ENCODE peak calls at places on chromosomes 13 and 19, in four cellular contexts. One of them, this sample, is unnamed.

GRCh38 chr13:73958657-73959397 is 175.4 kb downstream of the KLF12 start:
- DNase-seq in gastrocnemius medialis: no peak
- DNase-seq in upper lobe of left lung: no peak
- DNase-seq in choroid plexus epithelial cell: no peak
- DNase-seq in this sample: no peak

GRCh38 chr13:24085662-24086061 is 74.9 kb upstream of the SPATA13 start:
- DNase-seq in upper lobe of left lung: no peak
- DNase-seq in choroid plexus epithelial cell: no peak
- DNase-seq in gastrocnemius medialis: no peak
- DNase-seq in this sample: no peak

GRCh38 chr13:74316531-74316930 is 182.3 kb upstream of the KLF12 start:
- DNase-seq in gastrocnemius medialis: no peak
- DNase-seq in choroid plexus epithelial cell: no peak
- DNase-seq in upper lobe of left lung: no peak
- DNase-seq in this sample: peak; percentile 59

GRCh38 chr13:99766641-99767045 is 204.9 kb downstream of the ZIC5 start:
- DNase-seq in choroid plexus epithelial cell: peak; percentile 23
- DNase-seq in gastrocnemius medialis: no peak
- DNase-seq in upper lobe of left lung: no peak
- DNase-seq in this sample: no peak

GRCh38 chr19:7772752-7773291 is 9.8 kb downstream of the CLEC4M start:
- DNase-seq in upper lobe of left lung: no peak
- DNase-seq in choroid plexus epithelial cell: peak; percentile 29
- DNase-seq in gastrocnemius medialis: no peak
- DNase-seq in this sample: peak; percentile 38

GRCh38 chr19:44304659-44305193 is at the start of gene ZNF235:
- DNase-seq in upper lobe of left lung: peak; percentile 88
- DNase-seq in choroid plexus epithelial cell: peak; percentile 98
- DNase-seq in gastrocnemius medialis: peak; percentile 94
- DNase-seq in this sample: peak; percentile 89

GRCh38 chr19:8336072-8336569 is 6.9 kb downstream of the KANK3 start:
- DNase-seq in choroid plexus epithelial cell: no peak
- DNase-seq in upper lobe of left lung: peak; percentile 65
- DNase-seq in gastrocnemius medialis: no peak
- DNase-seq in this sample: no peak

GRCh38 chr19:10379880-10380310 is 477 bp downstream of the TYK2 start:
- DNase-seq in gastrocnemius medialis: no peak
- DNase-seq in choroid plexus epithelial cell: no peak
- DNase-seq in upper lobe of left lung: no peak
- DNase-seq in this sample: no peak

DNA sequence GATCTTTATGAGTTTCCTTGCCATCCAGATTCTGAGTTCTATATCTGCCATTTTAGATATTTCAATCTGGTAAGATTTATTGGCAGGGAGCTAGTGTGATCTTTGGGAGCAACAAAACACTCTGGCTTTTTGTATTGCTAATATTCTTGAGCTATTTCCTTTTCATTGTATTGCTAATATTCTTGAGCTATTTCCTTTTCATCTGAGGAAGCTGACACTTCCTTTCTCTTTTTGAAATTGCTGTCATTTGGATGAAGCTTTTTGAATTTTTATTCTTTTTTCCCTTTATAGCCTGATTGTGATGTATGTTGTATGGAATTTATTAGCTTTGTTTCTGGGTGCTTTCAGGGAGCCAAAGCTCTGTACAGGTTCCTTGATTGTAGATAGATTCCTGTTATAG is 873.5 kb upstream of the ATXN8OS start:
- DNase-seq in gastrocnemius medialis: no peak
- DNase-seq in choroid plexus epithelial cell: no peak
- DNase-seq in upper lobe of left lung: no peak
- DNase-seq in this sample: no peak
- H3K4me3 ChIP-seq in gastrocnemius medialis: no peak overlapping the region
- H3K4me3 ChIP-seq in choroid plexus epithelial cell: no peak overlapping the region
- H3K4me3 ChIP-seq in upper lobe of left lung: no peak overlapping the region
- H3K4me3 ChIP-seq in this sample: no peak overlapping the region

GRCh38 chr19:39843919-39844793 is 2.0 kb downstream of the FBL start:
- DNase-seq in choroid plexus epithelial cell: peak; percentile 75
- DNase-seq in gastrocnemius medialis: no peak
- DNase-seq in upper lobe of left lung: no peak
- DNase-seq in this sample: peak; percentile 62
- H3K4me3 ChIP-seq in choroid plexus epithelial cell: no peak overlapping the region
- H3K4me3 ChIP-seq in gastrocnemius medialis: no peak overlapping the region
- H3K4me3 ChIP-seq in upper lobe of left lung: no peak overlapping the region
- H3K4me3 ChIP-seq in this sample: peak overlapping the region; percentile 79

GRCh38 chr19:56079609-56080008 is 41.5 kb downstream of the ZNF787 start:
- DNase-seq in upper lobe of left lung: no peak
- DNase-seq in gastrocnemius medialis: no peak
- DNase-seq in choroid plexus epithelial cell: no peak
- DNase-seq in this sample: no peak

GRCh38 chr19:56083668-56084067 is 37.4 kb downstream of the ZNF787 start:
- DNase-seq in upper lobe of left lung: no peak
- DNase-seq in gastrocnemius medialis: no peak
- DNase-seq in choroid plexus epithelial cell: no peak
- DNase-seq in this sample: no peak

GRCh38 chr19:56084835-56085536 is 36.1 kb downstream of the ZNF787 start:
- DNase-seq in choroid plexus epithelial cell: no peak
- DNase-seq in gastrocnemius medialis: no peak
- DNase-seq in upper lobe of left lung: peak; percentile 48
- DNase-seq in this sample: no peak

GRCh38 chr19:56076413-56076998 is 44.6 kb downstream of the ZNF787 start:
- DNase-seq in choroid plexus epithelial cell: peak; percentile 77
- DNase-seq in upper lobe of left lung: no peak
- DNase-seq in gastrocnemius medialis: peak; percentile 37
- DNase-seq in this sample: peak; percentile 22

GRCh38 chr19:56080669-56081401 is 40.3 kb downstream of the ZNF787 start:
- DNase-seq in choroid plexus epithelial cell: peak; percentile 92
- DNase-seq in gastrocnemius medialis: peak; percentile 47
- DNase-seq in upper lobe of left lung: peak; percentile 83
- DNase-seq in this sample: peak; percentile 38
- H3K4me3 ChIP-seq in choroid plexus epithelial cell: peak overlapping the region; percentile 50
- H3K4me3 ChIP-seq in gastrocnemius medialis: peak overlapping the region; percentile 37
- H3K4me3 ChIP-seq in upper lobe of left lung: peak overlapping the region; percentile 35
- H3K4me3 ChIP-seq in this sample: peak overlapping the region; percentile 5

GRCh38 chr19:30719189-30719990 is 347.2 kb downstream of the ZNF536 start:
- DNase-seq in gastrocnemius medialis: peak; percentile 37
- DNase-seq in choroid plexus epithelial cell: peak; percentile 23
- DNase-seq in upper lobe of left lung: peak; percentile 92
- DNase-seq in this sample: no peak
- H3K4me3 ChIP-seq in gastrocnemius medialis: peak overlapping the region; percentile 73
- H3K4me3 ChIP-seq in choroid plexus epithelial cell: peak overlapping the region; percentile 58
- H3K4me3 ChIP-seq in upper lobe of left lung: peak overlapping the region; percentile 27
- H3K4me3 ChIP-seq in this sample: no peak overlapping the region

GRCh38 chr19:11861301-11861700 is 12.8 kb downstream of the ZNF439 start:
- DNase-seq in choroid plexus epithelial cell: no peak
- DNase-seq in upper lobe of left lung: no peak
- DNase-seq in gastrocnemius medialis: no peak
- DNase-seq in this sample: no peak
- H3K4me3 ChIP-seq in choroid plexus epithelial cell: no peak overlapping the region
- H3K4me3 ChIP-seq in upper lobe of left lung: no peak overlapping the region
- H3K4me3 ChIP-seq in gastrocnemius medialis: no peak overlapping the region
- H3K4me3 ChIP-seq in this sample: no peak overlapping the region

GRCh38 chr19:19260417-19260816 is 12.7 kb downstream of the TM6SF2 start:
- DNase-seq in choroid plexus epithelial cell: no peak
- DNase-seq in gastrocnemius medialis: no peak
- DNase-seq in upper lobe of left lung: no peak
- DNase-seq in this sample: no peak

GRCh38 chr19:19259741-19260140 is 13.4 kb downstream of the TM6SF2 start:
- DNase-seq in upper lobe of left lung: no peak
- DNase-seq in choroid plexus epithelial cell: peak; percentile 50
- DNase-seq in gastrocnemius medialis: no peak
- DNase-seq in this sample: peak; percentile 74

GRCh38 chr19:19260842-19261241 is 12.3 kb downstream of the TM6SF2 start:
- DNase-seq in upper lobe of left lung: no peak
- DNase-seq in choroid plexus epithelial cell: no peak
- DNase-seq in gastrocnemius medialis: no peak
- DNase-seq in this sample: no peak

GRCh38 chr19:19262190-19263057 is 10.7 kb downstream of the TM6SF2 start:
- DNase-seq in gastrocnemius medialis: no peak
- DNase-seq in choroid plexus epithelial cell: no peak
- DNase-seq in upper lobe of left lung: no peak
- DNase-seq in this sample: no peak

DNA sequence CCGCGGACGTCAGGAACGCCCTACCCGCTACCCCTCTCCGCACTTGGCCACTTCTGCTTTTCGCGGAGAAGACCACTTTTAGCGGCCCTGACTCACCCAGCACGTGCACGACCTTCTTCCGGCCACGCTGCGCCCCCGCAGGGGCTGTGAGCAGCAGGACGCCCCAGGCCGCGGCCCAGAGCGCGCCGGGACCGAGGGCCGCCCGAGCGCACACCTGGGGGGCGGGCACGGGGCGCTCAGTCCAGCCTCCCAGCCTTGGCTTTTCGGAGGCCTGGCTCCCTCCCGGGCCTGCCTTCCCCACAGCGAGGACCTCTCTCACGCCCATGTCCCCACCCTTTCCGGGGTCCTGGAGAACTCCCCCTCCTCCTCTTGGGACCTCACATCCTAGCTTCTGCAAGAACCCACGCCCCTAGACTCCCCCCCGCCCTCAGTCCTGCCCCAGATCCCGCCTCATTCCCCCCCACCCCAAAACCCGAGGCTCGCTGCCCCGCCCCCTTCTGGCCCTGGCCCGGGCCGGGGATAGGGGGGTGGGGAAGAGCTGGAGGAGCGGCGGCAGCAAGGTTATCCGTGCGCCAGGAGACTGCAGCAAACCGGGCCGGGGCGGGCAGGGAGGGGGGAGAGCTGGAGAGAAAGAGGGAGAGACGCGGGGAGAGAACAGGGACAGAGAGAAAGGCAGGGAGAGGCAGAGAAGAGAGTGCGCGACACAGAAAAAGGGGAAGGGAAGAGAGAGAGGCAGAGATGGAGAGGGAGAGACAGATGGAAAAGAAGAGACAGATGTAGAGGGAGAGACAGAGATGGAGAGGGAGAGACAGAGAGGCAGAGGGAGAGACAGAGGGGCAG is 11.5 kb downstream of the TM6SF2 start:
- DNase-seq in upper lobe of left lung: no peak
- DNase-seq in choroid plexus epithelial cell: no peak
- DNase-seq in gastrocnemius medialis: no peak
- DNase-seq in this sample: no peak
- H3K4me3 ChIP-seq in upper lobe of left lung: no peak overlapping the region
- H3K4me3 ChIP-seq in choroid plexus epithelial cell: no peak overlapping the region
- H3K4me3 ChIP-seq in gastrocnemius medialis: no peak overlapping the region
- H3K4me3 ChIP-seq in this sample: no peak overlapping the region

DNA sequence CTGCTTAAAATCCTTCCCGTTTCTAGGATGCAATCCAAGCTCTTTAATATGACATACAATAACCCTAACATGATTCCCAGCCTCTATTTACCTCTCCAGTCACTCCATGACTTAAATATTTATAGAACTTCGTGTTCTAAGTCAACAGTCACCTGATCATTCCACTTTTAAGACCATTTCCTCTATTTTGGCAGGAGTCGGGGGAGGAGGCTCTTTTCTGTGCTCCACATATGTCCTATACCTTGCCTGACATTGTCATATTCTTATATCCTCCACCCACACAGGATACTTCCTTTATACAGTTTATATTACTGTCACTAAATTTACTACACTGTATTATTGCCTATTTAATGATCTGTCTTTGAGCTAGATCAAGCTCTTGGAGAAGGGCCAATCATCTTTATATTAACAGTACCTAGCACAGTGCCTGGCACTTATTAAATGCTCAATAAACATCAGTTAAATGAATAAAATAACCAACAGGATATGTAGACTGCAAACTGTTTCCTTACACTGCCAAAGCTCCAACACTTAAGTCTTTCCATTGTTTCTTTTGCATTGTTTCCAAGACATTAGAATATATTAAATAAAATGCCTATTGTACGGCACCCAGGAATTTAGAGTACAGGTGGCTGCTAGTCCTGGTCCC is 2.7 kb downstream of the ARGLU1 start:
- DNase-seq in choroid plexus epithelial cell: no peak
- DNase-seq in gastrocnemius medialis: no peak
- DNase-seq in upper lobe of left lung: no peak
- DNase-seq in this sample: no peak
- H3K4me3 ChIP-seq in choroid plexus epithelial cell: peak overlapping the region; percentile 15
- H3K4me3 ChIP-seq in gastrocnemius medialis: peak overlapping the region; percentile 92
- H3K4me3 ChIP-seq in upper lobe of left lung: no peak overlapping the region
- H3K4me3 ChIP-seq in this sample: no peak overlapping the region

GRCh38 chr19:46634656-46635218 is 1.3 kb downstream of the GNG8 start:
- DNase-seq in upper lobe of left lung: peak; percentile 74
- DNase-seq in gastrocnemius medialis: no peak
- DNase-seq in choroid plexus epithelial cell: no peak
- DNase-seq in this sample: no peak

GRCh38 chr19:46633130-46633529 is 2.9 kb downstream of the GNG8 start:
- DNase-seq in upper lobe of left lung: no peak
- DNase-seq in choroid plexus epithelial cell: no peak
- DNase-seq in gastrocnemius medialis: no peak
- DNase-seq in this sample: no peak

GRCh38 chr19:46637224-46637623 is 1.2 kb upstream of the GNG8 start:
- DNase-seq in upper lobe of left lung: no peak
- DNase-seq in gastrocnemius medialis: no peak
- DNase-seq in choroid plexus epithelial cell: no peak
- DNase-seq in this sample: no peak

GRCh38 chr19:46634045-46634655 is 1.9 kb downstream of the GNG8 start:
- DNase-seq in choroid plexus epithelial cell: peak; percentile 84
- DNase-seq in gastrocnemius medialis: peak; percentile 83
- DNase-seq in upper lobe of left lung: peak; percentile 92
- DNase-seq in this sample: peak; percentile 80

GRCh38 chr19:46635920-46636761 is at the start of gene GNG8:
- DNase-seq in choroid plexus epithelial cell: no peak
- DNase-seq in upper lobe of left lung: peak; percentile 83
- DNase-seq in gastrocnemius medialis: no peak
- DNase-seq in this sample: no peak
- H3K4me3 ChIP-seq in choroid plexus epithelial cell: no peak within 1 kb of the TSS
- H3K4me3 ChIP-seq in upper lobe of left lung: no peak within 1 kb of the TSS
- H3K4me3 ChIP-seq in gastrocnemius medialis: no peak within 1 kb of the TSS
- H3K4me3 ChIP-seq in this sample: no peak within 1 kb of the TSS

DNA sequence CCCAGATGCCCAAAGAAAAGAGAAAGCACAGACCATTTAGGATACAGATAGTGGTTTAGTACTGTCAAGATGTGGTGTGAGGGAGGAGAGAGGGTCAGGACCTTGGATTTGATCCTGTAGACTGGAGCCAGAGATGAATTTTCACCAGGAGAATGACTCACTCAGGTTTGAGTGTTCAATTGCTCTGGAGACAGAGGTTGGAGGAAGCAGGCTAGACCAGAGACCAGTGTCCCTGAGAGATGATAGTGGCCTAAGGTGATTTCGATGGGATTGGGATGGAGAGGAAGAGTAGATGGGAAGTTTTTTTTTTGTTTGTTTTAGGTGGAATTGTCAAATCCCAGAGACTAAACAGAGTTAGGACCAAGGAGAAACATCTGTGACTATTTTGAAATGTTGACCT is 2.3 kb downstream of the CEBPG start:
- DNase-seq in upper lobe of left lung: no peak
- DNase-seq in gastrocnemius medialis: no peak
- DNase-seq in choroid plexus epithelial cell: peak; percentile 52
- DNase-seq in this sample: no peak
- H3K4me3 ChIP-seq in upper lobe of left lung: no peak overlapping the region
- H3K4me3 ChIP-seq in gastrocnemius medialis: no peak overlapping the region
- H3K4me3 ChIP-seq in choroid plexus epithelial cell: no peak overlapping the region
- H3K4me3 ChIP-seq in this sample: no peak overlapping the region

This sample was measured in Jurkat, Clone E6-1.